ENCODE peak calls at places on chromosomes 16 and 17, in nine cellular contexts. One of them, this sample, is unnamed.

GRCh38 chr16:64773638-64774037 is 348.2 kb downstream of the CDH11 start:
- DNase-seq in thoracic aorta: no peak
- DNase-seq in HCT116: no peak
- DNase-seq in fibroblast of lung: no peak
- DNase-seq in neural progenitor cell: no peak
- DNase-seq in endodermal cell: no peak
- DNase-seq in suprapubic skin: no peak
- DNase-seq in DND-41: no peak
- DNase-seq in heart left ventricle: no peak
- DNase-seq in this sample: no peak

GRCh38 chr16:4015275-4015990 is 100.8 kb downstream of the ADCY9 start:
- DNase-seq in neural progenitor cell: no peak
- DNase-seq in DND-41: no peak
- DNase-seq in suprapubic skin: no peak
- DNase-seq in endodermal cell: no peak
- DNase-seq in thoracic aorta: no peak
- DNase-seq in heart left ventricle: no peak
- DNase-seq in HCT116: no peak
- DNase-seq in fibroblast of lung: no peak
- DNase-seq in this sample: no peak

GRCh38 chr17:47720754-47721533 is 12.1 kb upstream of the TBX21 start:
- DNase-seq in fibroblast of lung: no peak
- DNase-seq in suprapubic skin: no peak
- DNase-seq in HCT116: peak; percentile 24
- DNase-seq in DND-41: no peak
- DNase-seq in thoracic aorta: no peak
- DNase-seq in endodermal cell: peak; percentile 83
- DNase-seq in neural progenitor cell: peak; percentile 48
- DNase-seq in heart left ventricle: no peak
- DNase-seq in this sample: no peak

GRCh38 chr17:37826497-37827115 is 81.7 kb upstream of the HNF1B start:
- DNase-seq in endodermal cell: peak; percentile 53
- DNase-seq in suprapubic skin: no peak
- DNase-seq in thoracic aorta: no peak
- DNase-seq in fibroblast of lung: no peak
- DNase-seq in neural progenitor cell: no peak
- DNase-seq in HCT116: no peak
- DNase-seq in DND-41: no peak
- DNase-seq in heart left ventricle: no peak
- DNase-seq in this sample: no peak

GRCh38 chr16:89581861-89582563 is 6.5 kb downstream of the CPNE7 start:
- DNase-seq in fibroblast of lung: peak; percentile 93
- DNase-seq in HCT116: no peak
- DNase-seq in endodermal cell: no peak
- DNase-seq in DND-41: no peak
- DNase-seq in suprapubic skin: no peak
- DNase-seq in neural progenitor cell: no peak
- DNase-seq in heart left ventricle: no peak
- DNase-seq in thoracic aorta: no peak
- DNase-seq in this sample: no peak

GRCh38 chr17:50841277-50841948 is 6.0 kb downstream of the WFIKKN2 start:
- DNase-seq in HCT116: no peak
- DNase-seq in suprapubic skin: no peak
- DNase-seq in neural progenitor cell: no peak
- DNase-seq in fibroblast of lung: no peak
- DNase-seq in endodermal cell: no peak
- DNase-seq in DND-41: no peak
- DNase-seq in heart left ventricle: no peak
- DNase-seq in thoracic aorta: no peak
- DNase-seq in this sample: no peak

GRCh38 chr17:64707077-64707591 is 45.0 kb upstream of the SMURF2 start:
- DNase-seq in endodermal cell: peak; percentile 66
- DNase-seq in fibroblast of lung: peak; percentile 97
- DNase-seq in neural progenitor cell: no peak
- DNase-seq in DND-41: no peak
- DNase-seq in thoracic aorta: peak; percentile 86
- DNase-seq in suprapubic skin: peak; percentile 86
- DNase-seq in HCT116: peak; percentile 100
- DNase-seq in heart left ventricle: peak; percentile 93
- DNase-seq in this sample: peak; percentile 92

GRCh38 chr17:66904760-66905637 is 59.5 kb upstream of the CACNG4 start:
- DNase-seq in DND-41: no peak
- DNase-seq in thoracic aorta: no peak
- DNase-seq in suprapubic skin: no peak
- DNase-seq in HCT116: no peak
- DNase-seq in endodermal cell: no peak
- DNase-seq in neural progenitor cell: no peak
- DNase-seq in heart left ventricle: peak; percentile 39
- DNase-seq in fibroblast of lung: peak; percentile 55
- DNase-seq in this sample: no peak

GRCh38 chr17:29760279-29760721 is 137.6 kb upstream of the CORO6 start:
- DNase-seq in heart left ventricle: no peak
- DNase-seq in endodermal cell: no peak
- DNase-seq in HCT116: no peak
- DNase-seq in suprapubic skin: no peak
- DNase-seq in DND-41: peak; percentile 77
- DNase-seq in neural progenitor cell: peak; percentile 40
- DNase-seq in thoracic aorta: no peak
- DNase-seq in fibroblast of lung: peak; percentile 34
- DNase-seq in this sample: no peak

GRCh38 chr17:64615025-64615677 is 47.0 kb downstream of the SMURF2 start:
- DNase-seq in fibroblast of lung: peak; percentile 69
- DNase-seq in heart left ventricle: no peak
- DNase-seq in neural progenitor cell: no peak
- DNase-seq in HCT116: no peak
- DNase-seq in suprapubic skin: no peak
- DNase-seq in thoracic aorta: no peak
- DNase-seq in DND-41: no peak
- DNase-seq in endodermal cell: no peak
- DNase-seq in this sample: no peak

GRCh38 chr17:60390223-60390622 is 1.7 kb downstream of the USP32 start:
- DNase-seq in thoracic aorta: no peak
- DNase-seq in fibroblast of lung: peak; percentile 38
- DNase-seq in neural progenitor cell: no peak
- DNase-seq in heart left ventricle: no peak
- DNase-seq in HCT116: no peak
- DNase-seq in suprapubic skin: no peak
- DNase-seq in endodermal cell: no peak
- DNase-seq in DND-41: no peak
- DNase-seq in this sample: no peak

GRCh38 chr17:2020721-2021120 is 4.4 kb downstream of the RTN4RL1 start:
- DNase-seq in HCT116: no peak
- DNase-seq in neural progenitor cell: no peak
- DNase-seq in suprapubic skin: no peak
- DNase-seq in heart left ventricle: no peak
- DNase-seq in endodermal cell: no peak
- DNase-seq in thoracic aorta: no peak
- DNase-seq in fibroblast of lung: no peak
- DNase-seq in DND-41: no peak
- DNase-seq in this sample: no peak

GRCh38 chr17:2018716-2019490 is 6.2 kb downstream of the RTN4RL1 start:
- DNase-seq in HCT116: no peak
- DNase-seq in DND-41: no peak
- DNase-seq in heart left ventricle: no peak
- DNase-seq in endodermal cell: no peak
- DNase-seq in suprapubic skin: no peak
- DNase-seq in neural progenitor cell: no peak
- DNase-seq in fibroblast of lung: no peak
- DNase-seq in thoracic aorta: no peak
- DNase-seq in this sample: no peak

GRCh38 chr17:2015314-2015713 is 9.8 kb downstream of the RTN4RL1 start:
- DNase-seq in neural progenitor cell: no peak
- DNase-seq in endodermal cell: no peak
- DNase-seq in fibroblast of lung: no peak
- DNase-seq in heart left ventricle: no peak
- DNase-seq in suprapubic skin: no peak
- DNase-seq in thoracic aorta: no peak
- DNase-seq in HCT116: no peak
- DNase-seq in DND-41: no peak
- DNase-seq in this sample: no peak

GRCh38 chr17:2016494-2016893 is 8.6 kb downstream of the RTN4RL1 start:
- DNase-seq in HCT116: no peak
- DNase-seq in endodermal cell: no peak
- DNase-seq in suprapubic skin: no peak
- DNase-seq in thoracic aorta: no peak
- DNase-seq in fibroblast of lung: no peak
- DNase-seq in neural progenitor cell: no peak
- DNase-seq in DND-41: no peak
- DNase-seq in heart left ventricle: no peak
- DNase-seq in this sample: no peak

GRCh38 chr17:2017274-2017941 is 7.7 kb downstream of the RTN4RL1 start:
- DNase-seq in HCT116: no peak
- DNase-seq in neural progenitor cell: no peak
- DNase-seq in thoracic aorta: no peak
- DNase-seq in endodermal cell: no peak
- DNase-seq in fibroblast of lung: no peak
- DNase-seq in DND-41: no peak
- DNase-seq in suprapubic skin: no peak
- DNase-seq in heart left ventricle: no peak
- DNase-seq in this sample: no peak
- H3K27ac ChIP-seq in HCT116: no peak overlapping the region
- H3K27ac ChIP-seq in neural progenitor cell: no peak overlapping the region
- H3K27ac ChIP-seq in thoracic aorta: no peak overlapping the region
- H3K27ac ChIP-seq in endodermal cell: no peak overlapping the region
- H3K27ac ChIP-seq in fibroblast of lung: no peak overlapping the region
- H3K27ac ChIP-seq in DND-41: no peak overlapping the region
- H3K27ac ChIP-seq in suprapubic skin: no peak overlapping the region
- H3K27ac ChIP-seq in heart left ventricle: no peak overlapping the region
- H3K27ac ChIP-seq in this sample: no peak overlapping the region

DNA sequence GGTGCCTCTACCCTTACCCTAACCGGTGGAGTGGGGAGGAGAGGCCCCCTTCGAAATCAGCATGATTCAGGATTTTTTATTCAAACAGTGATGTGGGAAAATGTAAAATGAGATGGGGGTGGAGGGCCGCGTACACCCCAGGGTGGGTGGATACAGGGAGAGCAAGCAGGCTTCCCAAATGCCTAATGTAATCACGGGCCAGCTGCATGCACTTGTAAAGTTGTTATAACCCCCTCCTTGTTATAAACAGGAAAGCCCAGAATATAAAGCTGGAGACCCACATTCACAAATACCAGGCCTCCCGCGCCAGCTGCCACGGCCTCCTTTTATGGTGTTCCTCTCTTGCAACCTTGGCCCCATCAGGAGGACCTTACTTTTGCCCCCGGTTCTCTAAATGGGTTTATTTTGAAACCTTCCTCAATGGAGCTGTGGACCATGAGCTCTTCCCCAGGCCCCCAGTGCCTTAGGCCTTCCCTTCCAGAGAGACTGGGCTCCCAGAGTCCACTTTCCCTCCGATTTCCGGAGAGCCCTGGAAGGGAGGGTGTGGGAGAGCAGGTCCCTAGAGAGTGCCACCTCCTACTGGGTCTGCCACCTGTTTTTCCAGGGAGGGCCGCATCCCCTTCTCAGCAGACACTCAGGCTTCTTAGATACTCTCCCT is 906 bp upstream of the FOXL1 start:
- DNase-seq in neural progenitor cell: no peak
- DNase-seq in fibroblast of lung: peak; percentile 93
- DNase-seq in endodermal cell: peak; percentile 68
- DNase-seq in DND-41: no peak
- DNase-seq in heart left ventricle: no peak
- DNase-seq in HCT116: no peak
- DNase-seq in thoracic aorta: no peak
- DNase-seq in suprapubic skin: no peak
- DNase-seq in this sample: no peak
- H3K4me3 ChIP-seq in neural progenitor cell: no peak overlapping the region
- H3K4me3 ChIP-seq in fibroblast of lung: peak overlapping the region; percentile 62
- H3K4me3 ChIP-seq in endodermal cell: no peak overlapping the region
- H3K4me3 ChIP-seq in DND-41: no peak overlapping the region
- H3K4me3 ChIP-seq in heart left ventricle: no peak overlapping the region
- H3K4me3 ChIP-seq in HCT116: peak overlapping the region; percentile 63
- H3K4me3 ChIP-seq in thoracic aorta: peak overlapping the region; percentile 76
- H3K4me3 ChIP-seq in suprapubic skin: no peak overlapping the region
- H3K4me3 ChIP-seq in this sample: peak overlapping the region; percentile 73

GRCh38 chr16:75377971-75378386 is 55.3 kb downstream of the CFDP1 start:
- DNase-seq in DND-41: no peak
- DNase-seq in suprapubic skin: no peak
- DNase-seq in HCT116: no peak
- DNase-seq in heart left ventricle: no peak
- DNase-seq in fibroblast of lung: peak; percentile 91
- DNase-seq in thoracic aorta: no peak
- DNase-seq in neural progenitor cell: peak; percentile 83
- DNase-seq in endodermal cell: peak; percentile 49
- DNase-seq in this sample: no peak
- H3K27ac ChIP-seq in DND-41: no peak overlapping the region
- H3K27ac ChIP-seq in suprapubic skin: peak overlapping the region; percentile 70
- H3K27ac ChIP-seq in HCT116: no peak overlapping the region
- H3K27ac ChIP-seq in heart left ventricle: no peak overlapping the region
- H3K27ac ChIP-seq in fibroblast of lung: peak overlapping the region; percentile 92
- H3K27ac ChIP-seq in thoracic aorta: no peak overlapping the region
- H3K27ac ChIP-seq in neural progenitor cell: no peak overlapping the region
- H3K27ac ChIP-seq in endodermal cell: peak overlapping the region; percentile 89
- H3K27ac ChIP-seq in this sample: no peak overlapping the region

GRCh38 chr17:76166906-76167305 is 25.9 kb upstream of the FOXJ1 start:
- DNase-seq in thoracic aorta: no peak
- DNase-seq in endodermal cell: no peak
- DNase-seq in fibroblast of lung: no peak
- DNase-seq in HCT116: no peak
- DNase-seq in heart left ventricle: no peak
- DNase-seq in neural progenitor cell: no peak
- DNase-seq in suprapubic skin: no peak
- DNase-seq in DND-41: no peak
- DNase-seq in this sample: no peak

GRCh38 chr17:76163919-76164318 is 22.9 kb upstream of the FOXJ1 start:
- DNase-seq in heart left ventricle: no peak
- DNase-seq in endodermal cell: no peak
- DNase-seq in suprapubic skin: no peak
- DNase-seq in neural progenitor cell: no peak
- DNase-seq in thoracic aorta: no peak
- DNase-seq in fibroblast of lung: no peak
- DNase-seq in DND-41: no peak
- DNase-seq in HCT116: no peak
- DNase-seq in this sample: no peak

GRCh38 chr17:76170114-76170513 is 29.1 kb upstream of the FOXJ1 start:
- DNase-seq in fibroblast of lung: no peak
- DNase-seq in HCT116: no peak
- DNase-seq in suprapubic skin: no peak
- DNase-seq in heart left ventricle: no peak
- DNase-seq in endodermal cell: no peak
- DNase-seq in DND-41: no peak
- DNase-seq in neural progenitor cell: no peak
- DNase-seq in thoracic aorta: no peak
- DNase-seq in this sample: no peak

GRCh38 chr17:76164331-76164730 is 23.3 kb upstream of the FOXJ1 start:
- DNase-seq in fibroblast of lung: no peak
- DNase-seq in suprapubic skin: no peak
- DNase-seq in HCT116: no peak
- DNase-seq in thoracic aorta: no peak
- DNase-seq in heart left ventricle: no peak
- DNase-seq in DND-41: no peak
- DNase-seq in endodermal cell: no peak
- DNase-seq in neural progenitor cell: no peak
- DNase-seq in this sample: no peak

DNA sequence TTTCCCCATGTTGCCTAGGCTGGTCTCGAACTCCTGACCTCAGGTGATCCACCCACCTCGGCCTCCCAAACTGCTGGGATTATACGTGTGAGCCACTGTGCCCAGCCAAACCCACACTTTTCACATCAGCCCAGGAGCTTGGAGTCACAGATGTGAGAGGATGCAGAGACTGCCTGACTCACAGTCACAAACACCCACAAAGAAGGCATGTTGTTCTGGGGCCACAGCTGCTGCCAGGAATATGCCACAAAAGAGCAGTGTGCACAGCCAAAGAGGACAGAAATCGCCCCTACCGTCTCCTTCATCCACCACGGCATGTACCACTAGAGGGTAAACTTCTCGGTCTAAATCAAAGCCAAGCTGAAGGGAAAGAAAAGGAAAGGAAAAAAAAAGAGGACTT is 25.1 kb upstream of the FOXJ1 start:
- DNase-seq in DND-41: no peak
- DNase-seq in HCT116: no peak
- DNase-seq in suprapubic skin: no peak
- DNase-seq in neural progenitor cell: no peak
- DNase-seq in heart left ventricle: no peak
- DNase-seq in fibroblast of lung: peak; percentile 17
- DNase-seq in thoracic aorta: no peak
- DNase-seq in endodermal cell: no peak
- DNase-seq in this sample: no peak
- H3K4me3 ChIP-seq in DND-41: no peak overlapping the region
- H3K4me3 ChIP-seq in HCT116: no peak overlapping the region
- H3K4me3 ChIP-seq in suprapubic skin: no peak overlapping the region
- H3K4me3 ChIP-seq in neural progenitor cell: no peak overlapping the region
- H3K4me3 ChIP-seq in heart left ventricle: no peak overlapping the region
- H3K4me3 ChIP-seq in fibroblast of lung: no peak overlapping the region
- H3K4me3 ChIP-seq in thoracic aorta: no peak overlapping the region
- H3K4me3 ChIP-seq in endodermal cell: no peak overlapping the region
- H3K4me3 ChIP-seq in this sample: no peak overlapping the region